ENCODE peak calls at places on chromosomes 13 and 19, in seven cellular contexts. E is omental fat pad, W is heart right ventricle, R is endodermal cell, H is cardiac muscle cell, T is WERI-Rb-1, M is mesothelial cell of epicardium. K is an unnamed sample.

GRCh38 chr13:53255795-53256194 is 227.2 kb downstream of the OLFM4 start:
- DNase-seq in H (no peak), E (no peak), T (no peak), W (no peak), M (no peak), R (no peak), K (no peak)

GRCh38 chr13:75838366-75839017 is 202.4 kb downstream of the LMO7 start:
- DNase-seq in E (no peak), R (no peak), T (no peak), H (no peak), M (no peak), W (no peak), K (no peak)

GRCh38 chr13:98284677-98285076 is 107.6 kb upstream of the RNF113B start:
- DNase-seq in W (no peak), T (peak), M (no peak), R (no peak), E (no peak), H (no peak), K (no peak)

GRCh38 chr13:46861959-46862358 is 34.9 kb downstream of the HTR2A start:
- DNase-seq in E (no peak), T (no peak), R (no peak), W (no peak), M (no peak), H (no peak), K (no peak)

GRCh38 chr13:49023441-49023840 is 47.7 kb downstream of the FNDC3A start:
- DNase-seq in M (no peak), T (no peak), E (no peak), H (no peak), W (no peak), R (no peak), K (no peak)

GRCh38 chr19:55153652-55154264 is 3.8 kb downstream of the TNNI3 start:
- DNase-seq in R (no peak), H (no peak), W (no peak), E (no peak), T (no peak), M (no peak), K (no peak)

GRCh38 chr13:78595819-78596700 is 7.3 kb downstream of the POU4F1 start:
- DNase-seq in T (no peak), H (peak), R (peak), M (no peak), W (no peak), E (no peak), K (no peak)

GRCh38 chr13:46489586-46490023 is 63.4 kb upstream of the LRCH1 start:
- DNase-seq in H (no peak), T (no peak), R (no peak), E (no peak), M (no peak), W (no peak), K (no peak)

GRCh38 chr13:77697208-77698103 is at the start of gene SLAIN1:
- DNase-seq in M (peak), T (peak), H (peak), R (peak), E (no peak), W (peak), K (peak)

GRCh38 chr13:59494560-59494970 is 669.2 kb downstream of the DIAPH3 start:
- DNase-seq in M (no peak), W (peak), H (no peak), R (peak), E (no peak), T (no peak), K (no peak)

GRCh38 chr13:31947105-31947504 is 84.5 kb upstream of the FRY start:
- DNase-seq in R (no peak), T (no peak), E (no peak), W (no peak), M (no peak), H (no peak), K (no peak)

GRCh38 chr19:14580623-14581237 is 2.2 kb upstream of the CLEC17A start:
- DNase-seq in W (no peak), M (no peak), T (no peak), E (no peak), H (no peak), R (no peak), K (no peak)

GRCh38 chr19:56142087-56142787 is 1.1 kb downstream of the ZNF444 start:
- DNase-seq in E (no peak), T (no peak), M (no peak), H (no peak), R (no peak), W (no peak), K (no peak)

GRCh38 chr19:33299061-33299665 is 3.2 kb downstream of the CEBPA start:
- DNase-seq in R (peak), M (no peak), H (no peak), T (no peak), W (no peak), E (no peak), K (no peak)

GRCh38 chr19:17309962-17310461 is 649 bp downstream of the DDA1 start:
- DNase-seq in R (no peak), M (no peak), E (no peak), W (no peak), H (no peak), T (no peak), K (no peak)

GRCh38 chr13:85313761-85314503 is 485.3 kb downstream of the SLITRK6 start:
- DNase-seq in T (no peak), E (no peak), R (peak), M (no peak), H (no peak), W (no peak), K (no peak)

GRCh38 chr19:37221136-37221535 is 3.1 kb downstream of the ZNF383 start:
- DNase-seq in M (no peak), T (no peak), H (no peak), R (no peak), W (no peak), E (no peak), K (no peak)

GRCh38 chr13:99176309-99177276 is 24.1 kb upstream of the UBAC2 start:
- DNase-seq in W (peak), T (peak), R (peak), M (peak), E (peak), H (peak), K (peak)

GRCh38 chr19:3556978-3557460 is 367 bp downstream of the MFSD12 start:
- DNase-seq in W (no peak), T (peak), E (no peak), H (peak), R (peak), M (no peak), K (peak)

GRCh38 chr19:33388231-33388816 is 14.8 kb downstream of the CEBPG start:
- DNase-seq in W (no peak), M (no peak), H (no peak), T (no peak), R (no peak), E (no peak), K (no peak)

GRCh38 chr13:71378992-71379905 is 487.8 kb downstream of the DACH1 start:
- DNase-seq in R (no peak), W (no peak), M (no peak), H (no peak), E (no peak), T (no peak), K (no peak)

GRCh38 chr13:36288794-36289391 is 8.7 kb downstream of the CCDC169 start:
- DNase-seq in E (no peak), W (no peak), T (no peak), R (no peak), M (no peak), H (peak), K (no peak)

GRCh38 chr13:80083516-80084085 is 257.3 kb downstream of the SPRY2 start:
- DNase-seq in T (no peak), W (no peak), E (no peak), M (no peak), H (no peak), R (no peak), K (no peak)

GRCh38 chr13:45339867-45340266 is 1.1 kb downstream of the TPT1 start:
- DNase-seq in H (no peak), E (no peak), M (no peak), T (no peak), R (no peak), W (no peak), K (no peak)

GRCh38 chr13:48653074-48654054 is at the start of gene CYSLTR2:
- DNase-seq in M (no peak), W (peak), R (no peak), H (peak), E (no peak), T (no peak), K (no peak)

GRCh38 chr19:44777715-44778347 is at the start of gene CBLC:
- DNase-seq in H (peak), R (peak), W (no peak), M (peak), E (no peak), T (no peak), K (no peak)

GRCh38 chr19:1605236-1606137 is at the start of gene UQCR11:
- DNase-seq in W (peak), M (peak), R (peak), H (peak), T (peak), E (peak), K (peak)
- TF ChIP-seq CTCF in W (peak), M (peak), R (peak), H (peak), T (peak), E (no peak), K (no peak)

GRCh38 chr19:11451327-11451941 is 16.0 kb downstream of the PRKCSH start:
- DNase-seq in H (no peak), W (no peak), E (no peak), T (no peak), R (no peak), M (no peak), K (no peak)

GRCh38 chr19:11452814-11453335 is 17.4 kb downstream of the PRKCSH start:
- DNase-seq in H (no peak), T (no peak), M (no peak), W (no peak), R (peak), E (no peak), K (no peak)

GRCh38 chr19:11456659-11457058 is 21.2 kb downstream of the PRKCSH start:
- DNase-seq in W (no peak), R (no peak), M (no peak), H (no peak), T (no peak), E (no peak), K (no peak)

GRCh38 chr19:11451942-11452813 is 16.7 kb downstream of the PRKCSH start:
- DNase-seq in H (no peak), E (no peak), R (peak), T (peak), M (no peak), W (no peak), K (no peak)

GRCh38 chr19:11453468-11454341 is 18.3 kb downstream of the PRKCSH start:
- DNase-seq in M (no peak), T (no peak), H (no peak), E (no peak), R (peak), W (no peak), K (no peak)
- TF ChIP-seq CTCF in M (peak), T (peak), H (peak), E (no peak), R (peak), W (peak), K (no peak)

GRCh38 chr13:111033172-111034133 is 81.7 kb upstream of the ARHGEF7 start:
- DNase-seq in T (no peak), E (no peak), W (no peak), R (no peak), M (no peak), H (no peak), K (no peak)
- TF ChIP-seq CTCF in T (no peak), E (no peak), W (no peak), R (no peak), M (no peak), H (no peak), K (no peak)

DNA sequence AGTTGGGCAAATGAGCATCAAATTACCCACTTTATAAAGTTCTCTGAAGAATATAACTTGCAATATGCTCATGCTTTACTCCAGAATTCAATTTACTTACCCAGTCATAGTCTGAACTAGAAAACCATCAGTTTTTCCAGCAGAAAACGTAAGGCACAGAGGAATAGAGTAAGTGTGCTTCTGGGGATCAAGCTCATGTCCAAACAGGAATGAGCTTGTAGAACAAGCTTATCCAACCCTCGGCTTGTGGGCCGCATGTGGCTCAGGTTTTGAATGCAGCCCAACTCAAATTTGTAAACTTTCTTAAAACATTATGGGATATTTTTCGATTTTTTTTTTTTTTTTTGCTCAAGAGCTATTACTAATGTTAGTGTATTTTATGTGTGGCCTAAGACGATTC is 308.5 kb upstream of the KLF12 start:
- DNase-seq in E (no peak), M (no peak), T (no peak), R (no peak), W (no peak), H (no peak), K (no peak)
- TF ChIP-seq CTCF in E (no peak), M (no peak), T (no peak), R (no peak), W (no peak), H (no peak), K (no peak)

GRCh38 chr13:113520571-113520970 is 30.1 kb upstream of the DCUN1D2 start:
- DNase-seq in M (no peak), H (no peak), E (no peak), W (no peak), R (no peak), T (no peak), K (no peak)
- TF ChIP-seq CTCF in M (no peak), H (no peak), E (no peak), W (no peak), R (no peak), T (no peak), K (no peak)

GRCh38 chr19:5074830-5075394 is 106.0 kb downstream of the KDM4B start:
- DNase-seq in M (no peak), W (no peak), T (no peak), R (no peak), E (no peak), H (no peak), K (no peak)
- TF ChIP-seq CTCF in M (no peak), W (no peak), T (no peak), R (no peak), E (no peak), H (no peak), K (no peak)

DNA sequence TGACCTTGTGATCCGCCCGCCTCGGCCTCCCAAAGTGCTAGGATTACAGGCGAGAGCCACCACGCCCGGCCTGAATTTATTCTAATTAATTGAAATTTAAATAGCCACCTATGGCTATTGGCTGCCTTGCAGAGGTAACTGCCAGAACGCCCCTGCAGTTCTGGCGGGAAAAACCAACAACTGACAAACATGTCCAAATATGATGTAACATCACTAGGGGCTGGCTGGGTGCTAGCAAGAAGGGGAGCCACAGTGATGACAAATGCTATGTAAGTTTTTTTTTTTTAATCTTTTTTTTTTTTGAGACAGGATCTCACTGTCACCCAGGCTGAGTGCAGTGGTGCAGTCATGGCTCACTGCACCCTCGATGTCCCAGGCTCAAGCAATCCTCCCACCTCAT is 12.9 kb downstream of the ZSWIM9 start:
- DNase-seq in R (no peak), W (no peak), T (no peak), H (no peak), E (no peak), M (no peak), K (no peak)
- TF ChIP-seq CTCF in R (no peak), W (no peak), T (no peak), H (no peak), E (no peak), M (no peak), K (no peak)

GRCh38 chr19:4604912-4605311 is 34.4 kb upstream of the TNFAIP8L1 start:
- DNase-seq in R (no peak), E (no peak), M (no peak), W (no peak), T (no peak), H (no peak), K (no peak)

GRCh38 chr19:4606181-4606580 is 33.1 kb upstream of the TNFAIP8L1 start:
- DNase-seq in H (no peak), R (no peak), W (no peak), E (no peak), T (no peak), M (no peak), K (no peak)

GRCh38 chr19:4602915-4603314 is 36.4 kb upstream of the TNFAIP8L1 start:
- DNase-seq in M (no peak), T (no peak), R (no peak), W (no peak), E (no peak), H (no peak), K (no peak)

GRCh38 chr19:4609878-4610511 is 29.3 kb upstream of the TNFAIP8L1 start:
- DNase-seq in M (no peak), R (peak), E (no peak), H (no peak), W (peak), T (peak), K (no peak)

GRCh38 chr19:4606921-4607678 is 32.2 kb upstream of the TNFAIP8L1 start:
- DNase-seq in W (peak), M (no peak), E (no peak), R (peak), H (peak), T (peak), K (no peak)
- TF ChIP-seq CTCF in W (no peak), M (no peak), E (no peak), R (no peak), H (no peak), T (peak), K (no peak)